ENCODE peak calls at places on chromosomes 2 and 18, in ten cellular contexts. F is ureter; E is endothelial cell; K is OCI-LY7; B is NCI-H1105; P is stimulated activated CD4-positive, alpha-beta T cell treated with anti-CD3 and anti-CD28 coated beads, Interleukin-1b, Interleukin-23, amount 100 ng/mL, for 48 hours; Q is SW 1271; N is G401; R is mucosa of gallbladder; T is activated T-cell treated with anti-CD3 and anti-CD28 coated beads for 48 hours. S is an unnamed sample.

GRCh38 chr2:20526666-20527065 is 79.8 kb downstream of the RHOB start:
- DNase-seq in F (peak), E (no peak), K (no peak), B (peak), P (no peak), Q (no peak), N (peak), R (no peak), T (no peak), S (peak)

GRCh38 chr2:176134978-176135575 is 5.6 kb downstream of the HOXD8 start:
- DNase-seq in F (no peak), E (no peak), K (no peak), B (no peak), P (no peak), Q (peak), N (no peak), R (no peak), T (no peak), S (no peak)

GRCh38 chr2:74025971-74026612 is 41.4 kb downstream of the TET3 start:
- DNase-seq in F (no peak), E (no peak), K (no peak), B (no peak), P (no peak), Q (no peak), N (no peak), R (no peak), T (no peak), S (no peak)

GRCh38 chr18:9771261-9771976 is 63.3 kb downstream of the RAB31 start:
- DNase-seq in F (peak), E (peak), K (peak), B (no peak), P (peak), Q (no peak), N (peak), R (peak), T (peak), S (peak)

GRCh38 chr2:109487237-109487869 is 126.4 kb downstream of the SEPTIN10 start:
- DNase-seq in F (no peak), E (no peak), K (no peak), B (no peak), P (no peak), Q (no peak), N (no peak), R (no peak), T (no peak), S (no peak)

GRCh38 chr2:145961846-145962245 is 1441.9 kb upstream of the ZEB2 start:
- DNase-seq in F (no peak), E (no peak), K (no peak), B (no peak), P (no peak), Q (no peak), N (no peak), R (no peak), T (no peak), S (no peak)

GRCh38 chr2:163692611-163693482 is 43.0 kb downstream of the FIGN start:
- DNase-seq in F (no peak), E (no peak), K (no peak), B (no peak), P (no peak), Q (no peak), N (no peak), R (no peak), T (no peak), S (no peak)

GRCh38 chr18:45565280-45565970 is 49.9 kb upstream of the SLC14A2 start:
- DNase-seq in F (no peak), E (no peak), K (no peak), B (no peak), P (no peak), Q (no peak), N (no peak), R (no peak), T (no peak), S (no peak)

GRCh38 chr2:43717323-43717722 is 41.1 kb upstream of the C1GALT1C1L start:
- DNase-seq in F (no peak), E (no peak), K (no peak), B (no peak), P (no peak), Q (no peak), N (no peak), R (no peak), T (no peak), S (no peak)

GRCh38 chr2:26605195-26605968 is 35.8 kb downstream of the CIB4 start:
- DNase-seq in F (peak), E (peak), K (peak), B (peak), P (peak), Q (no peak), N (peak), R (peak), T (no peak), S (peak)

GRCh38 chr2:95079455-95079776 is 42.2 kb downstream of the MRPS5 start:
- DNase-seq in F (no peak), E (no peak), K (no peak), B (no peak), P (no peak), Q (no peak), N (no peak), R (no peak), T (no peak), S (no peak)

GRCh38 chr2:225484751-225485150 is 85.2 kb downstream of the NYAP2 start:
- DNase-seq in F (no peak), E (no peak), K (no peak), B (no peak), P (no peak), Q (no peak), N (no peak), R (no peak), T (no peak), S (no peak)

GRCh38 chr2:181678033-181678586 is 2.2 kb downstream of the NEUROD1 start:
- DNase-seq in F (no peak), E (peak), K (no peak), B (no peak), P (peak), Q (no peak), N (peak), R (peak), T (peak), S (no peak)